ENCODE peak calls at places on chromosomes 7 and 10, in six cellular contexts. U, J, F, C, W and R are unnamed samples.

GRCh38 chr7:147103224-147103623 is 986.6 kb downstream of the CNTNAP2 start:
- DNase-seq in U (no peak), J (no peak), F (no peak), C (no peak), W (no peak), R (no peak)

GRCh38 chr10:76080406-76080805 is 649.0 kb downstream of the LRMDA start:
- DNase-seq in U (no peak), J (no peak), F (no peak), C (no peak), W (no peak), R (no peak)

GRCh38 chr7:140656548-140657515 is 15.9 kb upstream of the ADCK2 start:
- DNase-seq in U (no peak), J (peak), F (no peak), C (no peak), W (peak), R (peak)

GRCh38 chr7:123204206-123204835 is 4.6 kb upstream of the SLC13A1 start:
- DNase-seq in U (no peak), J (no peak), F (no peak), C (no peak), W (no peak), R (no peak)

GRCh38 chr7:94274828-94275227 is 119.9 kb upstream of the COL1A2 start:
- DNase-seq in U (no peak), J (no peak), F (no peak), C (no peak), W (no peak), R (no peak)

GRCh38 chr10:11921800-11922387 is 98.7 kb downstream of the PROSER2 start:
- DNase-seq in U (no peak), J (peak), F (no peak), C (no peak), W (no peak), R (no peak)

GRCh38 chr7:134365341-134366054 is 48.8 kb upstream of the SLC35B4 start:
- DNase-seq in U (no peak), J (no peak), F (peak), C (no peak), W (no peak), R (no peak)

GRCh38 chr7:40516376-40516775 is 381.6 kb downstream of the SUGCT start:
- DNase-seq in U (no peak), J (no peak), F (no peak), C (no peak), W (no peak), R (no peak)

GRCh38 chr10:24415455-24416169 is 206.7 kb downstream of the KIAA1217 start:
- DNase-seq in U (peak), J (peak), F (no peak), C (no peak), W (peak), R (peak)

GRCh38 chr10:33123680-33124079 is 165.7 kb upstream of the ITGB1 start:
- DNase-seq in U (no peak), J (no peak), F (no peak), C (no peak), W (no peak), R (no peak)

GRCh38 chr10:33547976-33548375 is 213.5 kb upstream of the NRP1 start:
- DNase-seq in U (no peak), J (no peak), F (no peak), C (no peak), W (no peak), R (no peak)

GRCh38 chr7:120273476-120273975 is 551 bp downstream of the KCND2 start:
- DNase-seq in U (peak), J (no peak), F (peak), C (peak), W (no peak), R (peak)

GRCh38 chr7:8232999-8233847 is 28.7 kb downstream of the ICA1 start:
- DNase-seq in U (no peak), J (no peak), F (no peak), C (no peak), W (no peak), R (no peak)
- TF ChIP-seq EP300 in U (peak), J (no peak), F (no peak), C (no peak), W (no peak), R (no peak)

DNA sequence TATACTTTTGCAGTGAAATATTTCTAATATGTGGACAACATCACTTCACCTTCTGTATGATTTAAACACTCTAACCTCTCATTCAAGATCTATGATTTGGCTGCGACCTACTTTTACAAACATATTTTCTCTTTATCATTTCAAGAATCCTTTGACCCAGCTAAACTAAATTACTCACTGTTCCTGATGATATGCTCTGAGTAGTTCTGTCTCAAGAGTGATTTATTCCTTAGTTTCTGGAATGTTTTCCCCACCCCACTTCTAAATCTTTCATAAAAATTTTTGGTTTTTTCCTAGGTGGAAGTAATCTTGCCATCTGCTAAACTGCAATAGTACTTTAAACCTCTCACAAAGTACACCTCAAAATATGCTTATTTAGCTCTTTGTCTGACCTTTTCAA is 170.8 kb downstream of the DNAJC1 start:
- DNase-seq in U (no peak), J (no peak), F (no peak), C (no peak), W (no peak), R (no peak)
- H3K27ac ChIP-seq in U (no peak), J (no peak), F (no peak), C (no peak), W (no peak), R (no peak)

GRCh38 chr7:106215868-106216516 is 68.8 kb downstream of the NAMPT start:
- DNase-seq in U (no peak), J (no peak), F (no peak), C (no peak), W (no peak), R (no peak)

GRCh38 chr7:106217089-106217542 is 67.7 kb downstream of the NAMPT start:
- DNase-seq in U (no peak), J (peak), F (peak), C (no peak), W (peak), R (peak)

GRCh38 chr7:106219170-106219569 is 65.6 kb downstream of the NAMPT start:
- DNase-seq in U (no peak), J (no peak), F (no peak), C (no peak), W (no peak), R (no peak)

GRCh38 chr7:106218546-106218945 is 66.2 kb downstream of the NAMPT start:
- DNase-seq in U (no peak), J (no peak), F (no peak), C (no peak), W (no peak), R (no peak)

GRCh38 chr7:106216517-106217088 is 68.2 kb downstream of the NAMPT start:
- DNase-seq in U (no peak), J (peak), F (peak), C (no peak), W (no peak), R (no peak)
- TF ChIP-seq EP300 in U (no peak), J (no peak), F (no peak), C (no peak), W (no peak), R (no peak)

DNA sequence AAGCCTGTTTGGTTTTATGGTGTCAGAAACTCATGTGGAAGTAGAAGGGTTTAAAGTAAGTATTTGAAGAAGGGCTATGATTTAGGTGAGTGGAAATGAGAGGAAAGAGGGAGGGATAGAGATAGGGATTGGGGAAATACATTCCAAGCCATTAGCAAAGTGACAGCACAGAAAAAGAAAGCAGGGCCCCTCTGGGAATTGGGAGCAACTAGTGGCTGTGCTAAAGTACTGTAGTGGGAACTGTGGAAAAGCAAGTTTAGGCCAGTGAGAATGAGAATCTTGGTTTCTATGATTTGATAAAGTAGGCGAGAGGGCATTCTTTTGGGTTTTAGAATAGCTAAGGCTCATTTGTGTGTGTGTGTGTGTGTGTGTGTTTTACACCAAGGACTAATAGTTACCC is 5.0 kb downstream of the PRKG1 start:
- DNase-seq in U (no peak), J (no peak), F (no peak), C (no peak), W (no peak), R (no peak)
- H3K27ac ChIP-seq in U (no peak), J (peak), F (no peak), C (no peak), W (no peak), R (no peak)

DNA sequence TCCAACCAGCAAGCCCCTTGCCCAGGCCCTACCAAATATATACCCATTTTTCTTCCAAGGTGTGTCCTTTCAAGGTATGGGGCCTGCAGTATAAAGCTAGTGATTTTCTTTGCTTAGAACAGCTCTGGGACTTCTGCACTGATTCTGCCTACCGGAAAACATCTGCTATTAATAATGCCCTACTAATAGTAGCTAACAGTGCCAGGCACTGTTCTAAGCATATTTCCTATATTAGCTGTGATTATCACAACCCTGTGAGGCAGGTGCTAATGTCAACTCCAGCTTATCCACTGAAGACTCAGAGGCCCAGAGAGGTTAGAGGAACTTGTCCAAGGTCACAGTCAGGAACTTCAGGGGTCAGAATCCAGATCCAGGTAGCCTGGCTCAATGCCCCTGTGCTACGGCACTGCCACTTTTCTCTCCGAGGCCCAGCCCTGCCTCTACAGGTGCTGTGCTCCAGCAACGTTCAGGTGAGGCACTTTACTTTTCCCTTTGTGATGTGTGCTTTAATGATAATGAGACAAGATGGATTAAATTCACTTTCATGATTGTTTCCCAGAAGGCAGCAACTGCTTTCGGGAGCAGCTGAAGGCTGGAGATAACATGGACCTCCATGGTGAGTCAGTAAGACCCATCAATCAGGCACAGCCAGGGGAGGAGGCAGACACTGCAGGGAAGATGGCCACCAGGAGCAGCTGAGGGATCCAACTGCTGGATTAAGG is 26.7 kb downstream of the TAS2R41 start:
- DNase-seq in U (no peak), J (no peak), F (no peak), C (no peak), W (no peak), R (no peak)
- TF ChIP-seq EP300 in U (peak), J (no peak), F (no peak), C (no peak), W (no peak), R (no peak)